ENCODE peak calls at places on chromosomes 2 and 18, in seven cellular contexts. Z is NCI-H510A treated with DMSO at 0.1 percent for 48 hours, D is RWPE1, V is IMR-90, C is AG08395, M is NCI-H1436 treated with DMSO at 0.1 percent for 48 hours, U is RKO. X is an unnamed sample.
A peak's percentile ranks its signal among the peaks of the same experiment; 100 is the strongest.

GRCh38 chr18:26568926-26569700 is 20.8 kb upstream of the KCTD1 start:
- DNase-seq in C (no peak), Z (no peak), D (no peak), V (no peak), M (no peak), U (no peak), X (no peak)

GRCh38 chr2:121888189-121888557 is 132.7 kb downstream of the TSN start:
- DNase-seq in U (peak; percentile 11), Z (no peak), C (no peak), D (peak; percentile 53), V (no peak), M (no peak), X (no peak)

GRCh38 chr2:8567469-8568108 is 114.3 kb upstream of the ID2 start:
- DNase-seq in M (no peak), D (no peak), U (no peak), C (no peak), V (peak; percentile 30), Z (peak; percentile 30), X (no peak)

GRCh38 chr2:39730276-39730675 is 48.8 kb downstream of the THUMPD2 start:
- DNase-seq in C (no peak), M (no peak), V (no peak), U (no peak), Z (no peak), D (no peak), X (no peak)

GRCh38 chr2:133568172-133568571 is at the start of gene NCKAP5:
- DNase-seq in Z (peak; percentile 61), D (no peak), U (no peak), C (peak; percentile 57), V (peak; percentile 82), M (no peak), X (no peak)

GRCh38 chr2:85655961-85656403 is 12.0 kb downstream of the SFTPB start:
- DNase-seq in V (peak; percentile 65), Z (no peak), U (no peak), D (no peak), C (peak; percentile 90), M (no peak), X (no peak)

GRCh38 chr2:176151199-176152099 is at the start of gene HOXD4:
- DNase-seq in C (no peak), U (no peak), V (no peak), D (no peak), M (no peak), Z (no peak), X (no peak)

GRCh38 chr2:229868794-229869193 is 53.0 kb downstream of the TRIP12 start:
- DNase-seq in U (no peak), D (no peak), M (no peak), V (peak; percentile 10), C (no peak), Z (no peak), X (no peak)

GRCh38 chr2:124382067-124382618 is 357.1 kb downstream of the CNTNAP5 start:
- DNase-seq in D (no peak), V (no peak), U (no peak), Z (no peak), M (no peak), C (no peak), X (no peak)

GRCh38 chr18:12038082-12038660 is 55.5 kb upstream of the ANKRD62 start:
- DNase-seq in Z (no peak), D (no peak), U (no peak), M (no peak), V (no peak), C (peak; percentile 9), X (no peak)

GRCh38 chr18:13387856-13388548 is 169.4 kb downstream of the LDLRAD4 start:
- DNase-seq in U (no peak), D (no peak), V (peak; percentile 36), C (peak; percentile 88), Z (no peak), M (no peak), X (no peak)

GRCh38 chr2:71889991-71890684 is 257.5 kb downstream of the CYP26B1 start:
- DNase-seq in V (peak; percentile 66), Z (no peak), M (no peak), D (peak; percentile 45), U (no peak), C (peak; percentile 90), X (no peak)

GRCh38 chr18:49021433-49022129 is 70.8 kb upstream of the SMAD7 start:
- DNase-seq in Z (peak; percentile 3), D (peak; percentile 72), V (peak; percentile 33), M (no peak), C (no peak), U (no peak), X (no peak)

GRCh38 chr2:158914731-158915130 is 53.7 kb upstream of the TANC1 start:
- DNase-seq in U (no peak), D (no peak), Z (no peak), C (no peak), V (no peak), M (no peak), X (no peak)

GRCh38 chr2:3183766-3184165 is 193.9 kb downstream of the EIPR1 start:
- DNase-seq in U (no peak), Z (no peak), D (no peak), M (no peak), V (no peak), C (no peak), X (no peak)

GRCh38 chr18:26575865-26576217 is 27.5 kb upstream of the KCTD1 start:
- DNase-seq in Z (peak; percentile 30), M (no peak), V (no peak), C (no peak), D (no peak), U (no peak), X (no peak)

GRCh38 chr18:77101410-77102245 is 31.0 kb downstream of the MBP start:
- DNase-seq in V (peak; percentile 97), D (peak; percentile 93), M (no peak), U (peak; percentile 94), Z (no peak), C (peak; percentile 89), X (no peak)

GRCh38 chr2:120820885-120821279 is 85.2 kb downstream of the GLI2 start:
- DNase-seq in D (no peak), C (peak; percentile 77), Z (no peak), M (no peak), V (peak; percentile 84), U (no peak), X (no peak)

GRCh38 chr18:7946724-7947377 is 379.7 kb downstream of the PTPRM start:
- DNase-seq in U (no peak), V (peak; percentile 89), M (no peak), Z (peak; percentile 52), C (peak; percentile 60), D (peak; percentile 19), X (no peak)

GRCh38 chr2:55051026-55051866 is 995 bp upstream of the RTN4 start:
- DNase-seq in C (peak; percentile 92), U (peak; percentile 100), Z (peak; percentile 57), M (no peak), D (peak; percentile 92), V (peak; percentile 100), X (no peak)

GRCh38 chr2:174678395-174678794 is 80.8 kb upstream of the WIPF1 start:
- DNase-seq in C (no peak), U (no peak), D (no peak), Z (no peak), M (no peak), V (no peak), X (no peak)

GRCh38 chr2:215612770-215613169 is 176.9 kb upstream of the FN1 start:
- DNase-seq in U (no peak), M (no peak), D (no peak), Z (no peak), C (no peak), V (peak; percentile 91), X (no peak)

GRCh38 chr2:16671760-16672159 is 6.1 kb upstream of the CYRIA start:
- DNase-seq in U (no peak), M (no peak), D (no peak), C (no peak), Z (no peak), V (peak; percentile 27), X (no peak)

GRCh38 chr2:179165356-179166000 is 99.2 kb downstream of the SESTD1 start:
- DNase-seq in D (no peak), V (no peak), U (no peak), C (no peak), Z (no peak), M (no peak), X (no peak)

GRCh38 chr18:6752200-6752873 is 22.8 kb downstream of the ARHGAP28 start:
- DNase-seq in Z (no peak), V (peak; percentile 86), M (no peak), D (no peak), U (no peak), C (peak; percentile 38), X (no peak)

GRCh38 chr2:115796078-115796477 is 1353.6 kb downstream of the DPP10 start:
- DNase-seq in M (no peak), C (no peak), Z (no peak), V (no peak), D (no peak), U (no peak), X (no peak)

GRCh38 chr2:104163611-104164157 is 690.2 kb upstream of the POU3F3 start:
- DNase-seq in V (no peak), C (no peak), M (no peak), D (no peak), U (no peak), Z (no peak), X (no peak)

GRCh38 chr2:165700511-165700910 is 93.5 kb downstream of the GALNT3 start:
- DNase-seq in D (no peak), M (no peak), V (no peak), C (no peak), U (no peak), Z (no peak), X (no peak)

GRCh38 chr2:96159084-96159830 is 14.0 kb upstream of the DUSP2 start:
- DNase-seq in C (no peak), U (no peak), V (no peak), D (no peak), Z (no peak), M (no peak), X (no peak)

GRCh38 chr2:199136681-199137080 is 321.1 kb downstream of the SATB2 start:
- DNase-seq in Z (no peak), C (peak; percentile 50), U (peak; percentile 65), V (peak; percentile 87), M (no peak), D (peak; percentile 52), X (no peak)

GRCh38 chr18:44741551-44741950 is 60.9 kb downstream of the SETBP1 start:
- DNase-seq in U (no peak), M (no peak), V (no peak), Z (no peak), C (no peak), D (no peak), X (no peak)

GRCh38 chr18:36176177-36176584 is 11.1 kb upstream of the MOCOS start:
- DNase-seq in U (no peak), M (no peak), C (no peak), Z (no peak), D (no peak), V (no peak), X (no peak)

GRCh38 chr18:13614701-13615288 is 111.6 kb downstream of the FAM210A start:
- DNase-seq in M (no peak), C (no peak), V (no peak), D (no peak), Z (no peak), U (no peak), X (no peak)